ENCODE peak calls at places on chromosomes 4 and X, in eight cellular contexts. J, S, H, Q, V, I, X and P are unnamed samples.

GRCh38 chr4:53656421-53656981 is 65.2 kb upstream of the LNX1 start:
- DNase-seq in J (peak; percentile 68), S (no peak), H (peak; percentile 67), V (no peak), I (no peak), Q (no peak), X (no peak), P (no peak)

GRCh38 chrX:154401045-154401799 is 3.0 kb downstream of the RPL10 start:
- DNase-seq in I (no peak), S (no peak), X (peak; percentile 81), J (no peak), H (peak; percentile 19), V (peak; percentile 57), Q (no peak), P (peak; percentile 46)

GRCh38 chrX:9682456-9682855 is 83.2 kb downstream of the GPR143 start:
- DNase-seq in H (peak; percentile 59), J (no peak), Q (no peak), V (no peak), S (peak; percentile 16), I (no peak), X (peak; percentile 47), P (no peak)

GRCh38 chr4:80097395-80098177 is 24.6 kb upstream of the ANTXR2 start:
- DNase-seq in S (peak; percentile 12), J (peak; percentile 24), H (peak; percentile 94), Q (no peak), I (peak; percentile 56), V (no peak), X (no peak), P (peak; percentile 6)

GRCh38 chr4:17780461-17781071 is 855 bp downstream of the FAM184B start:
- DNase-seq in S (no peak), V (no peak), H (no peak), I (no peak), Q (peak; percentile 38), J (no peak), X (peak; percentile 62), P (no peak)

GRCh38 chr4:117001077-117001476 is 84.3 kb downstream of the TRAM1L1 start:
- DNase-seq in H (no peak), S (no peak), J (no peak), X (no peak), I (no peak), V (no peak), Q (no peak), P (no peak)

GRCh38 chr4:115090483-115091075 is 22.8 kb downstream of the NDST4 start:
- DNase-seq in X (no peak), H (peak; percentile 25), I (no peak), V (no peak), S (no peak), J (no peak), Q (no peak), P (no peak)

GRCh38 chr4:169229571-169230028 is 41.2 kb downstream of the SH3RF1 start:
- DNase-seq in Q (no peak), J (peak; percentile 26), H (peak; percentile 96), I (no peak), S (no peak), X (no peak), V (peak; percentile 72), P (no peak)

GRCh38 chr4:145171919-145172318 is 8.5 kb downstream of the OTUD4 start:
- DNase-seq in S (no peak), H (no peak), X (no peak), I (no peak), V (no peak), Q (no peak), J (no peak), P (no peak)

GRCh38 chr4:138055890-138056289 is 186.3 kb downstream of the SLC7A11 start:
- DNase-seq in V (no peak), Q (no peak), J (no peak), X (no peak), I (no peak), H (no peak), S (no peak), P (no peak)

GRCh38 chrX:107766470-107767140 is 9.0 kb downstream of the TSC22D3 start:
- DNase-seq in J (peak; percentile 71), S (peak; percentile 25), Q (no peak), V (peak; percentile 72), X (peak; percentile 72), H (peak; percentile 48), I (peak; percentile 53), P (no peak)

GRCh38 chr4:142030010-142030409 is 393.6 kb downstream of the IL15 start:
- DNase-seq in I (no peak), J (no peak), H (no peak), V (no peak), Q (no peak), S (no peak), X (no peak), P (no peak)

GRCh38 chr4:83075271-83075670 is 39.3 kb downstream of the PLAC8 start:
- DNase-seq in X (no peak), Q (no peak), V (no peak), I (no peak), S (no peak), H (peak; percentile 28), J (no peak), P (no peak)

GRCh38 chr4:212438-213174 is 88.3 kb downstream of the ZNF718 start:
- DNase-seq in J (peak; percentile 75), H (peak; percentile 88), Q (peak; percentile 38), I (peak; percentile 80), S (peak; percentile 22), X (no peak), V (peak; percentile 79), P (peak; percentile 86)

DNA sequence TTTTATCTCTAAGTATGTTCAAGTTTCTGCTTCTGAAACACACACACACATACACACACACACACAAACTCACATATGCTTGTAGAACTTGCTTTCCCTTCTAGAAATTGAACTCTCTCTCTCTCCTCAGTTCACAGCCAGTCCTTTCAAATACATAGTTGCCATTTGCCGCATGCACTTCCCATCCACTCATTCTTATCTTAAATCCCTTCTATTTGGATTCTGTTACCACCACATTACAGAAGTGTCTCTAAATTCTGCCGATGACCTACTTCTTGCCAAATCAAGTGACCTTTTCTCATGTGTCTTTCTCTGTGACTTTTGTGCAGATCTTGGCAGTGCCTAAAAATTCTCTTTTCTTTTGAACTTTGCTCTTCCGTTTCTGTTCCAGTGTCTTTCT is 7.5 kb upstream of the MYOZ2 start:
- DNase-seq in H (no peak), S (no peak), J (no peak), I (no peak), Q (no peak), V (no peak), X (no peak), P (no peak)
- H3K4me3 ChIP-seq in H (no peak overlapping the region), S (no peak overlapping the region), J (no peak overlapping the region), I (peak overlapping the region; percentile 54), Q (no peak overlapping the region), V (no peak overlapping the region), X (no peak overlapping the region), P (no peak overlapping the region)

GRCh38 chr4:84964995-84965557 is 1.4 kb downstream of the WDFY3 start:
- DNase-seq in X (no peak), S (no peak), V (no peak), J (no peak), I (no peak), Q (no peak), H (no peak), P (no peak)

GRCh38 chr4:84967292-84967651 is 782 bp upstream of the WDFY3 start:
- DNase-seq in Q (no peak), X (no peak), H (peak; percentile 53), S (no peak), I (no peak), V (no peak), J (no peak), P (no peak)

GRCh38 chr4:84966382-84967291 is at the start of gene WDFY3:
- DNase-seq in V (peak; percentile 91), S (peak; percentile 81), X (peak; percentile 93), H (peak; percentile 92), I (peak; percentile 79), Q (peak; percentile 78), J (peak; percentile 81), P (peak; percentile 78)

GRCh38 chr4:84968936-84969335 is 2.4 kb upstream of the WDFY3 start:
- DNase-seq in J (no peak), I (no peak), Q (no peak), S (no peak), X (no peak), V (no peak), H (no peak), P (no peak)

DNA sequence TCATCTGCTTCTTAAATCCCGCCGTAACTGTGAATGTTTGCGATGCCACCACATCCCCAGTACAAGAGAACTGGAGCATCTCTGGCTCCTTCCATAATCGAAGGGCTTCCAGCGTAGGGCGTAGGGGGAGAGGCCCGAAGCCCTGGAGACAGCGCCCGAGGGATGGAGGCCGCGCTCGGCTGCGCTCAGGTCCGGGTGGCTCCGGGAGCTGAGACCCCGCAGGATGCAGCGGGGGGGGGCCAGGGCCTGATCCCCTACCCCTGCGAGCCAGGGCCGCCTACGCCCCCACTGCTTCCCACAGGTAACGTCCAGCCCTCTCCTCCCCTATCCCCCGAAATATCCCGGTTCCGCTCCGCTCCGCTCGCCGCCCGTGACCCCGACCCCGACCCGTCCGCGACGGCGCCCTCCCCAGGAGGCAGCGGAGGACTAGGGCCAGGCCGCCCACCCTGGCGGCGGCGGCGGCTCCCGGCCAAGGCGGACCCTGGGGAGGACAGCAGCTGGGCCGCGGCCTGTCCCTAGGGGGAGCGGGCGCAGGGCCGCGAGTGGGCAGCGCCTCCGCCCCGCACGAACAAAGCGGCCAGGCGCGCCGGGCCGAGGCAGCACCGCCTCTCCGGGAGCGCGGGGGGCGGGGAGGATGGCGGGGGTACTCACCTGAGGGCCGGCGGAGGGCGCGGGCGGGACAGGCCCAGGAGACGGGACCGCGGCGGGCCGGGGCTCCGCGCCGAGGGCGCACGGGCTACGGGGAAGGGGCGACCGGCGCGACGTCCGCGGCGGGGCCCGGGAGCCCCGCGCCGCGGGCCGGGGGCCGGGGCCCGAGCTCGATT is 720 bp downstream of the WDFY3 start:
- DNase-seq in V (peak; percentile 69), S (peak; percentile 34), Q (peak; percentile 40), H (no peak), X (peak; percentile 86), J (peak; percentile 38), I (peak; percentile 48), P (peak; percentile 52)
- TF ChIP-seq CTCF in V (peak; percentile 11), S (no peak), Q (no peak), H (no peak), X (peak; percentile 57), J (no peak), I (peak; percentile 36), P (no peak)

GRCh38 chr4:184721254-184721653 is 12.6 kb downstream of the CENPU start:
- DNase-seq in J (no peak), I (no peak), X (no peak), H (no peak), S (no peak), Q (no peak), V (no peak), P (no peak)

GRCh38 chr4:184722798-184723197 is 11.1 kb downstream of the CENPU start:
- DNase-seq in S (peak; percentile 48), V (no peak), J (no peak), I (no peak), X (no peak), H (no peak), Q (no peak), P (no peak)

GRCh38 chr4:184713887-184714286 is 20.0 kb downstream of the CENPU start:
- DNase-seq in I (no peak), S (no peak), H (no peak), X (no peak), Q (no peak), V (no peak), J (no peak), P (no peak)

GRCh38 chr4:184719407-184719806 is 14.5 kb downstream of the CENPU start:
- DNase-seq in H (no peak), S (no peak), I (no peak), X (no peak), J (no peak), V (no peak), Q (no peak), P (no peak)
- H3K27ac ChIP-seq in H (no peak overlapping the region), S (no peak overlapping the region), I (no peak overlapping the region), X (no peak overlapping the region), J (no peak overlapping the region), V (no peak overlapping the region), Q (no peak overlapping the region), P (no peak overlapping the region)

GRCh38 chr4:7894098-7894676 is 45.5 kb downstream of the AFAP1 start:
- DNase-seq in X (no peak), Q (no peak), J (no peak), V (no peak), S (no peak), I (no peak), H (no peak), P (no peak)
- H3K4me3 ChIP-seq in X (no peak overlapping the region), Q (no peak overlapping the region), J (no peak overlapping the region), V (no peak overlapping the region), S (no peak overlapping the region), I (no peak overlapping the region), H (no peak overlapping the region), P (no peak overlapping the region)